ENCODE peak calls at places on chromosomes 6 and 20, in nine cellular contexts. W, B, N, S, L, K, U, E and G are unnamed samples.

GRCh38 chr6:156791261-156791850 is 14.2 kb downstream of the ARID1B start:
- DNase-seq in W (no peak), B (no peak), N (no peak), S (peak), L (peak), K (no peak), U (no peak), E (peak), G (no peak)

GRCh38 chr20:15742627-15743026 is 830.6 kb downstream of the KIF16B start:
- DNase-seq in W (no peak), B (no peak), N (no peak), S (no peak), L (no peak), K (no peak), U (no peak), E (no peak), G (no peak)

GRCh38 chr6:134531611-134532010 is 213.7 kb upstream of the SGK1 start:
- DNase-seq in W (no peak), B (no peak), N (no peak), S (no peak), L (no peak), K (no peak), U (no peak), E (no peak), G (no peak)

GRCh38 chr6:128156315-128157111 is 255.7 kb upstream of the THEMIS start:
- DNase-seq in W (no peak), B (no peak), N (no peak), S (no peak), L (no peak), K (no peak), U (no peak), E (no peak), G (no peak)

GRCh38 chr6:127118505-127119360 is at the start of gene RSPO3:
- DNase-seq in W (peak), B (no peak), N (peak), S (peak), L (peak), K (peak), U (no peak), E (peak), G (peak)

GRCh38 chr20:57526067-57526884 is 1.3 kb upstream of the CTCFL start:
- DNase-seq in W (no peak), B (no peak), N (no peak), S (no peak), L (peak), K (no peak), U (no peak), E (no peak), G (no peak)

GRCh38 chr6:167676000-167676665 is 150.6 kb upstream of the AFDN start:
- DNase-seq in W (peak), B (no peak), N (no peak), S (peak), L (no peak), K (no peak), U (no peak), E (no peak), G (no peak)

GRCh38 chr6:6039946-6040509 is 33.3 kb upstream of the NRN1 start:
- DNase-seq in W (no peak), B (no peak), N (no peak), S (no peak), L (no peak), K (no peak), U (no peak), E (no peak), G (no peak)

GRCh38 chr20:3323398-3323797 is 84.1 kb downstream of the DNAAF9 start:
- DNase-seq in W (no peak), B (no peak), N (no peak), S (no peak), L (no peak), K (no peak), U (no peak), E (peak), G (no peak)

GRCh38 chr6:129475477-129476247 is 234.3 kb downstream of the ARHGAP18 start:
- DNase-seq in W (no peak), B (no peak), N (no peak), S (no peak), L (no peak), K (no peak), U (no peak), E (no peak), G (no peak)

GRCh38 chr20:61812121-61812520 is 253.6 kb downstream of the TAF4 start:
- DNase-seq in W (no peak), B (no peak), N (no peak), S (no peak), L (no peak), K (no peak), U (no peak), E (no peak), G (no peak)

GRCh38 chr6:149905911-149906371 is 8.0 kb upstream of the RAET1E start:
- DNase-seq in W (no peak), B (no peak), N (no peak), S (no peak), L (no peak), K (no peak), U (no peak), E (no peak), G (no peak)

GRCh38 chr20:51801220-51801991 is 915 bp downstream of the SALL4 start:
- DNase-seq in W (no peak), B (no peak), N (no peak), S (peak), L (no peak), K (no peak), U (no peak), E (no peak), G (no peak)

GRCh38 chr6:34585512-34586045 is 29.4 kb upstream of the SPDEF start:
- DNase-seq in W (no peak), B (no peak), N (no peak), S (no peak), L (no peak), K (no peak), U (no peak), E (peak), G (no peak)

GRCh38 chr6:38492031-38492430 is 147.7 kb downstream of the BTBD9 start:
- DNase-seq in W (no peak), B (no peak), N (no peak), S (no peak), L (peak), K (no peak), U (no peak), E (no peak), G (no peak)

GRCh38 chr6:148559848-148560433 is 186.9 kb upstream of the UST start:
- DNase-seq in W (peak), B (peak), N (no peak), S (peak), L (peak), K (peak), U (peak), E (peak), G (peak)

GRCh38 chr20:1317545-1318255 is 11.2 kb downstream of the SDCBP2 start:
- DNase-seq in W (no peak), B (no peak), N (no peak), S (no peak), L (no peak), K (no peak), U (no peak), E (no peak), G (no peak)

GRCh38 chr20:49909499-49910339 is 5.6 kb downstream of the SPATA2 start:
- DNase-seq in W (no peak), B (no peak), N (no peak), S (peak), L (peak), K (no peak), U (no peak), E (no peak), G (no peak)